ENCODE peak calls at places on chromosome 12, in six cellular contexts. C, U, M, L, Q and J are unnamed samples.
A peak's percentile ranks its signal among the peaks of the same experiment; 100 is the strongest.

GRCh38 chr12:22481557-22482104 is 62.7 kb downstream of the C2CD5 start:
- DNase-seq in L (no peak), U (no peak), M (no peak), C (peak; percentile 12), Q (no peak), J (no peak)

GRCh38 chr12:6461401-6462233 is 8.9 kb downstream of the VAMP1 start:
- DNase-seq in Q (peak; percentile 64), C (peak; percentile 80), U (no peak), M (no peak), L (peak; percentile 89), J (no peak)

GRCh38 chr12:120800665-120801064 is 75.0 kb downstream of the ACADS start:
- DNase-seq in Q (no peak), M (no peak), L (no peak), C (no peak), U (no peak), J (no peak)

GRCh38 chr12:56522486-56523193 is 1.0 kb downstream of the RBMS2 start:
- DNase-seq in M (no peak), Q (no peak), U (no peak), L (no peak), C (no peak), J (no peak)

GRCh38 chr12:111766608-111767361 is at the start of gene ALDH2:
- DNase-seq in M (peak; percentile 90), U (no peak), L (peak; percentile 88), Q (peak; percentile 28), C (peak; percentile 84), J (no peak)

GRCh38 chr12:76187177-76187576 is 102.7 kb upstream of the NAP1L1 start:
- DNase-seq in L (no peak), U (no peak), C (no peak), Q (no peak), M (no peak), J (no peak)

GRCh38 chr12:69464433-69464832 is 5.8 kb upstream of the FRS2 start:
- DNase-seq in C (no peak), U (no peak), Q (no peak), L (no peak), M (no peak), J (no peak)

GRCh38 chr12:12216349-12217017 is 50.4 kb downstream of the LRP6 start:
- DNase-seq in U (no peak), Q (no peak), C (no peak), L (no peak), M (no peak), J (no peak)

GRCh38 chr12:70962226-70962794 is 41.8 kb upstream of the PTPRR start:
- DNase-seq in L (no peak), U (no peak), M (no peak), Q (no peak), C (no peak), J (no peak)

GRCh38 chr12:1576410-1577240 is 17.8 kb downstream of the FBXL14 start:
- DNase-seq in Q (no peak), M (peak; percentile 28), L (no peak), U (no peak), C (no peak), J (no peak)

GRCh38 chr12:5746496-5746895 is 198.6 kb downstream of the ANO2 start:
- DNase-seq in Q (no peak), L (no peak), M (no peak), U (no peak), C (no peak), J (no peak)

GRCh38 chr12:4251228-4251891 is 22.2 kb upstream of the CCND2 start:
- DNase-seq in L (no peak), M (no peak), Q (no peak), U (no peak), C (no peak), J (no peak)

GRCh38 chr12:12273291-12273957 is 6.6 kb upstream of the LRP6 start:
- DNase-seq in C (no peak), L (no peak), Q (no peak), U (no peak), M (no peak), J (no peak)